ENCODE peak calls at places on chromosomes 12 and 14, in ten cellular contexts. Z, N, U, Y, V, D, P, S, W and K are unnamed samples.
A peak's percentile ranks its signal among the peaks of the same experiment; 100 is the strongest.

GRCh38 chr12:58764100-58764953 is 156.0 kb downstream of the LRIG3 start:
- DNase-seq in Z (no peak), N (no peak), U (no peak), Y (no peak), V (no peak), D (no peak), P (no peak), S (peak; percentile 59), W (no peak), K (no peak)

GRCh38 chr14:64707661-64708060 is 3.4 kb downstream of the PLEKHG3 start:
- DNase-seq in Z (no peak), N (peak; percentile 96), U (no peak), Y (peak; percentile 22), V (no peak), D (no peak), P (no peak), S (peak; percentile 78), W (peak; percentile 17), K (peak; percentile 92)

GRCh38 chr12:108804361-108804949 is 52.9 kb downstream of the SSH1 start:
- DNase-seq in Z (no peak), N (peak; percentile 36), U (no peak), Y (peak; percentile 12), V (peak; percentile 70), D (no peak), P (peak; percentile 39), S (peak; percentile 98), W (peak; percentile 70), K (no peak)

GRCh38 chr12:52260351-52261210 is 13.9 kb upstream of the KRT86 start:
- DNase-seq in Z (no peak), N (no peak), U (no peak), Y (peak; percentile 33), V (no peak), D (no peak), P (no peak), S (peak; percentile 70), W (no peak), K (peak; percentile 53)

GRCh38 chr12:9347328-9348127 is 139.3 kb upstream of the PZP start:
- DNase-seq in Z (no peak), N (peak; percentile 97), U (no peak), Y (peak; percentile 88), V (no peak), D (peak; percentile 63), P (no peak), S (peak; percentile 55), W (no peak), K (peak; percentile 84)

GRCh38 chr14:103336191-103336590 is 2.2 kb downstream of the EIF5 start:
- DNase-seq in Z (no peak), N (no peak), U (no peak), Y (no peak), V (no peak), D (no peak), P (no peak), S (no peak), W (no peak), K (no peak)

GRCh38 chr12:8475508-8475907 is 19.7 kb downstream of the CLEC6A start:
- DNase-seq in Z (no peak), N (no peak), U (no peak), Y (no peak), V (no peak), D (no peak), P (no peak), S (no peak), W (no peak), K (no peak)

GRCh38 chr14:74934476-74935339 is 11.6 kb upstream of the RPS6KL1 start:
- DNase-seq in Z (no peak), N (no peak), U (no peak), Y (peak; percentile 9), V (peak; percentile 58), D (no peak), P (no peak), S (no peak), W (no peak), K (no peak)

GRCh38 chr14:33986804-33987203 is 35.9 kb upstream of the EGLN3 start:
- DNase-seq in Z (no peak), N (peak; percentile 92), U (no peak), Y (no peak), V (no peak), D (no peak), P (no peak), S (peak; percentile 90), W (no peak), K (peak; percentile 91)

GRCh38 chr14:90558041-90558982 is 161.5 kb downstream of the CALM1 start:
- DNase-seq in Z (no peak), N (no peak), U (no peak), Y (no peak), V (no peak), D (no peak), P (no peak), S (no peak), W (no peak), K (no peak)

GRCh38 chr12:106675651-106676435 is 93.0 kb downstream of the RFX4 start:
- DNase-seq in Z (no peak), N (no peak), U (no peak), Y (no peak), V (no peak), D (no peak), P (no peak), S (no peak), W (no peak), K (no peak)

GRCh38 chr12:38399711-38400205 is 83.2 kb downstream of the ALG10B start:
- DNase-seq in Z (no peak), N (no peak), U (no peak), Y (no peak), V (no peak), D (no peak), P (no peak), S (no peak), W (no peak), K (no peak)

GRCh38 chr14:101939771-101940170 is 24.6 kb upstream of the DYNC1H1 start:
- DNase-seq in Z (no peak), N (no peak), U (no peak), Y (no peak), V (no peak), D (no peak), P (no peak), S (no peak), W (no peak), K (no peak)

GRCh38 chr14:61609143-61609851 is 86.0 kb upstream of the HIF1A start:
- DNase-seq in Z (no peak), N (peak; percentile 50), U (no peak), Y (no peak), V (no peak), D (no peak), P (no peak), S (peak; percentile 77), W (no peak), K (peak; percentile 55)

DNA sequence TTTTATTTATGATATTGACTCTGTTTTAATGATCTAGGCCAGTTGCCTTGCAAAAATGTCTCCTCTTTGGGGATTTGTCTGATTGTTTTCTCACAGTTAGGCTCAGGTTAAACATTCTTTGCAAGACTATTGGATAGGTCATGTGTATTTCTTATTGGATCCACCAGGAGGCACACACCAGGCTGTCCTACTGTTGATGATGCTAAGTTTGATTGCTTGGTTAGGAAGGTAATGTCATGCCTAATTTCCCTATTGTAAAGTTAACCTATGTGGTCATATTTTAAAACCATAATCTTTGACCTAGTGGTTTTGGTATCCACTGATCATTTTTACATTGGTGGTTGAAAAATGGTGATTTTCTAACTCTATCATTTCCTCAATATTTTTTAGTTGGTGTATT is 137.1 kb downstream of the BRMS1L start:
- DNase-seq in Z (no peak), N (no peak), U (no peak), Y (no peak), V (no peak), D (no peak), P (no peak), S (no peak), W (no peak), K (peak; percentile 32)
- TF ChIP-seq CTCF in Z (peak; percentile 17), N (peak; percentile 48), U (no peak), Y (peak; percentile 10), V (no peak), D (no peak), P (no peak), S (no peak), W (no peak), K (peak; percentile 21)

GRCh38 chr12:2052861-2053674 is at the start of gene CACNA1C:
- DNase-seq in Z (peak; percentile 58), N (peak; percentile 43), U (peak; percentile 51), Y (peak; percentile 26), V (peak; percentile 66), D (peak; percentile 45), P (peak; percentile 25), S (peak; percentile 52), W (no peak), K (peak; percentile 9)
- TF ChIP-seq CTCF in Z (no peak), N (no peak), U (no peak), Y (no peak), V (peak; percentile 65), D (no peak), P (no peak), S (peak; percentile 35), W (peak; percentile 48), K (no peak)

DNA sequence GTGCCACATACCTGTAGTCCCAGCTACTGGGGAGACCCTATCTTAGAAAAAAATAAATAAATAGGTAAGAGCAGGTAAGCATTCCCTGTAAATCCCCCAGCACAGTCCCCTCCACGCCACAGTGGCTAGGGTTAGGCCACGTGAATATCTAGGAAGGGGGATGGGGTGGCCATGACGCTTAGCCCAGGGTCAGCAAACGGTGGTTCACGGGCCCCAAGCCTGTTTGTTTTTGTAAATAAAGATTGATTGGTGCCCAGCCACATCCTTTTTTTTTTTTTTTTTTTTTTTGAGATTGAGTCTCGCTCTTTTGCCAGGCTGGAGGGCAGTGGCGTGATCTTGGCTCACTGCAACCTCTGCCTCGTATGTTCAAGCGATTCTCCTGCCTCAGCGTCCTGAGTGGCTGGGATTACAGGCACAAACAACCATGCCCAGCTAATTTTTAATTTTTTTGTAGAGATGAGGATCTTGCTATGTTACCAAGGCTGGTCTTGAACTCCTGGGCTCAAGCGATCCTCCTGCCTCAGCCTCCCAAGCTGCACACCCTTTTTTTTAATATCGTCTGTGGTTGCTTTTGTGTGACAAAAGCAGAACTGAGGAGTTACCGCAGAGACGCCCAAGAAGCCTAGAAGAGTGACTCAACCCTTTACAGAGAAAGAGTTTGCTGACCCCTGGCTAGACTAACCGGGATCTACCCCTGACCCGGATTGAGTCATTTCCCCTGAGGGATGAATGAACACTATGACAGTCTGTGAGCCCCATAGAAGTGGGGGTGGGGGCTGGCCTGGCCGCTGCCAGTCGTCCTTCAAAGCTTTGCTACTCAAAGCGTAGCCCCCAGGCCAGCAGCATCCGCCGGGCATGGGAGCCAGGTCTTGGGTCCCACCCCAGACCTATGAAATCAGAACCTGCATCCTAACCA is 113.7 kb upstream of the NCOR2 start:
- DNase-seq in Z (no peak), N (peak; percentile 97), U (no peak), Y (peak; percentile 90), V (peak; percentile 67), D (peak; percentile 8), P (peak; percentile 42), S (peak; percentile 75), W (peak; percentile 83), K (peak; percentile 91)
- TF ChIP-seq CTCF in Z (no peak), N (peak; percentile 34), U (no peak), Y (peak; percentile 20), V (peak; percentile 57), D (no peak), P (no peak), S (peak; percentile 19), W (peak; percentile 44), K (peak; percentile 40)

DNA sequence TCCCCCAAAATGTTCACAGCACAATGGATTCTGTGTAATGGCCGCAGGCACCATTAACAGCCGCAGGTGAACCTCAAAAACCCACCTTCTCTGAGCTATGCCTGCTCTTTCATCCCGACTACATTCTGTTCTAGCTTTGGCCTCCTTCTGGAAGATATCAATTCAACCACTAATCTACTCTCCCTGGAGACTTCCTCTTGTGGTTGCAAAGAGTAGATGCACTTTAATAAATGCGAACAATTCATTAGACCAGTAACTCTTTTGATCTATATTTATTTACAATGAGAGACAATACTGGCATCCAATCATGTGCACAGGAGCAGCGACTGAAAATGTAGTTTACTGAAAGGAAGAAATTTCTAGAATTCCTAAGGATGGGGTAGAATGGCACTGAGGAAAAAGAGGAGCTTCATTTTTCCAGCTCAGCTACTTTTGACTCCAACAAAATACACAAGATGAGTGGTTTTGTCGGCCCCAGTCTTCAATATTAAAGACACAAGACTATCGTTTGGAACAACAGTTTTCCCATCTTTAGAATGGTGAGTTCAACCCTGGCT is 5.3 kb downstream of the GRIN2B start:
- DNase-seq in Z (no peak), N (no peak), U (no peak), Y (no peak), V (no peak), D (no peak), P (no peak), S (no peak), W (no peak), K (no peak)
- TF ChIP-seq CTCF in Z (no peak), N (no peak), U (no peak), Y (no peak), V (no peak), D (no peak), P (no peak), S (no peak), W (no peak), K (no peak)